ENCODE peak calls at places on chromosomes 13 and 19, in seven cellular contexts. Y is H1, T is IMR-90, E is neuronal stem cell, F is H9, J is mesendoderm, W is trophoblast cell. V is an unnamed sample.

GRCh38 chr13:48457578-48458242 is 44.8 kb upstream of the LPAR6 start:
- DNase-seq in J (no peak), W (no peak), Y (no peak), F (peak), E (no peak), T (no peak), V (no peak)

GRCh38 chr13:96780105-96780504 is 214.2 kb downstream of the OXGR1 start:
- DNase-seq in W (no peak), Y (no peak), T (no peak), E (no peak), F (no peak), J (no peak), V (no peak)

GRCh38 chr13:37806666-37807065 is 62.9 kb downstream of the TRPC4 start:
- DNase-seq in J (no peak), F (no peak), W (no peak), T (no peak), Y (no peak), E (no peak), V (no peak)

GRCh38 chr13:98879127-98879520 is 98.7 kb downstream of the DOCK9 start:
- DNase-seq in W (no peak), E (no peak), J (no peak), Y (no peak), T (no peak), F (no peak), V (no peak)

GRCh38 chr13:51804295-51805172 is 571 bp upstream of the DHRS12 start:
- DNase-seq in Y (no peak), F (no peak), J (no peak), W (no peak), E (no peak), T (no peak), V (no peak)

GRCh38 chr19:36245210-36246005 is 30.5 kb downstream of the ZNF146 start:
- DNase-seq in T (no peak), Y (peak), J (peak), E (peak), F (peak), W (no peak), V (no peak)

GRCh38 chr13:98105929-98106336 is 37.0 kb upstream of the FARP1 start:
- DNase-seq in F (no peak), Y (no peak), T (peak), J (no peak), E (no peak), W (no peak), V (peak)

GRCh38 chr13:31361673-31362072 is 161.9 kb downstream of the B3GLCT start:
- DNase-seq in F (no peak), W (no peak), E (no peak), T (no peak), Y (no peak), J (no peak), V (no peak)

GRCh38 chr19:1862424-1863307 is 713 bp downstream of the KLF16 start:
- DNase-seq in T (no peak), W (no peak), J (peak), E (no peak), Y (no peak), F (no peak), V (no peak)

GRCh38 chr19:1796395-1797142 is 15.5 kb downstream of the ATP8B3 start:
- DNase-seq in Y (no peak), J (no peak), W (no peak), E (no peak), T (no peak), F (no peak), V (no peak)

GRCh38 chr13:107811233-107811632 is 404.1 kb downstream of the LIG4 start:
- DNase-seq in J (no peak), Y (no peak), F (no peak), E (no peak), T (no peak), W (no peak), V (no peak)

GRCh38 chr13:51002736-51003135 is 93.1 kb downstream of the RNASEH2B start:
- DNase-seq in W (no peak), J (no peak), T (no peak), F (no peak), Y (no peak), E (no peak), V (peak)

GRCh38 chr13:113124211-113125025 is 1.8 kb downstream of the F10 start:
- DNase-seq in T (no peak), Y (no peak), E (no peak), J (no peak), F (no peak), W (no peak), V (no peak)

GRCh38 chr13:105920375-105920774 is 615.1 kb downstream of the EFNB2 start:
- DNase-seq in W (no peak), T (peak), F (no peak), J (no peak), Y (no peak), E (peak), V (peak)

GRCh38 chr13:68185767-68186166 is 955.6 kb upstream of the PCDH9 start:
- DNase-seq in E (no peak), T (no peak), J (no peak), F (no peak), Y (no peak), W (no peak), V (no peak)

GRCh38 chr19:1130801-1131717 is 27.3 kb downstream of the GPX4 start:
- DNase-seq in W (no peak), T (no peak), J (no peak), E (no peak), F (no peak), Y (no peak), V (peak)

GRCh38 chr19:30791116-30791515 is 418.9 kb downstream of the ZNF536 start:
- DNase-seq in T (no peak), F (no peak), J (no peak), Y (no peak), W (no peak), E (no peak), V (no peak)

GRCh38 chr19:54654447-54655321 is 8.1 kb upstream of the LILRB4 start:
- DNase-seq in E (no peak), W (no peak), T (no peak), Y (no peak), F (no peak), J (no peak), V (no peak)

GRCh38 chr19:21483589-21484170 is 21.7 kb upstream of the ZNF429 start:
- DNase-seq in E (no peak), Y (peak), W (peak), F (peak), T (no peak), J (peak), V (no peak)

GRCh38 chr13:24273926-24274325 is 35.5 kb upstream of the C1QTNF9 start:
- DNase-seq in W (no peak), Y (no peak), F (no peak), E (no peak), T (no peak), J (no peak), V (no peak)

GRCh38 chr19:34355201-34355600 is 9.8 kb upstream of the GPI start:
- DNase-seq in W (no peak), F (no peak), J (no peak), T (no peak), Y (no peak), E (no peak), V (no peak)

GRCh38 chr13:50945669-50946068 is 36.1 kb downstream of the RNASEH2B start:
- DNase-seq in E (no peak), T (no peak), W (no peak), Y (no peak), F (no peak), J (no peak), V (no peak)

GRCh38 chr13:90947976-90948375 is 399.5 kb upstream of the MIR17HG start:
- DNase-seq in Y (no peak), E (no peak), J (no peak), T (no peak), F (no peak), W (no peak), V (no peak)

GRCh38 chr19:2230807-2231533 is 5.2 kb downstream of the PLEKHJ1 start:
- DNase-seq in F (no peak), T (no peak), W (no peak), Y (no peak), J (no peak), E (no peak), V (no peak)

GRCh38 chr19:2271516-2272103 is 10.4 kb downstream of the PEAK3 start:
- DNase-seq in T (peak), W (no peak), E (no peak), F (peak), J (no peak), Y (no peak), V (peak)

GRCh38 chr19:56405062-56405461 is 930 bp downstream of the ZNF583 start:
- DNase-seq in T (no peak), W (no peak), Y (no peak), E (no peak), J (no peak), F (no peak), V (no peak)

GRCh38 chr19:16442386-16443276 is 29.1 kb downstream of the EPS15L1 start:
- DNase-seq in J (no peak), W (no peak), T (no peak), F (no peak), E (no peak), Y (no peak), V (no peak)

GRCh38 chr19:55369651-55370304 is 485 bp downstream of the IL11 start:
- DNase-seq in Y (no peak), W (no peak), F (peak), T (peak), J (peak), E (peak), V (peak)

GRCh38 chr13:108214511-108215383 is 589 bp downstream of the LIG4 start:
- DNase-seq in W (no peak), F (peak), T (no peak), E (no peak), J (peak), Y (no peak), V (peak)

GRCh38 chr13:76884167-76884566 is 2.0 kb downstream of the KCTD12 start:
- DNase-seq in J (peak), E (no peak), F (peak), T (no peak), W (peak), Y (peak), V (peak)

GRCh38 chr13:78700121-78700910 is 41.4 kb upstream of the OBI1 start:
- DNase-seq in Y (no peak), T (peak), J (no peak), E (no peak), F (no peak), W (no peak), V (no peak)

GRCh38 chr19:11921852-11922495 is 2.9 kb upstream of the ZNF700 start:
- DNase-seq in T (peak), W (no peak), J (peak), F (no peak), E (no peak), Y (no peak), V (no peak)
- H2BK120ac ChIP-seq in T (no peak), W (no peak), J (no peak), F (no peak), E (no peak), Y (no peak), V (no peak)

GRCh38 chr13:74529968-74530367 is 395.8 kb upstream of the KLF12 start:
- DNase-seq in J (no peak), F (no peak), Y (no peak), T (no peak), E (no peak), W (no peak), V (no peak)

DNA sequence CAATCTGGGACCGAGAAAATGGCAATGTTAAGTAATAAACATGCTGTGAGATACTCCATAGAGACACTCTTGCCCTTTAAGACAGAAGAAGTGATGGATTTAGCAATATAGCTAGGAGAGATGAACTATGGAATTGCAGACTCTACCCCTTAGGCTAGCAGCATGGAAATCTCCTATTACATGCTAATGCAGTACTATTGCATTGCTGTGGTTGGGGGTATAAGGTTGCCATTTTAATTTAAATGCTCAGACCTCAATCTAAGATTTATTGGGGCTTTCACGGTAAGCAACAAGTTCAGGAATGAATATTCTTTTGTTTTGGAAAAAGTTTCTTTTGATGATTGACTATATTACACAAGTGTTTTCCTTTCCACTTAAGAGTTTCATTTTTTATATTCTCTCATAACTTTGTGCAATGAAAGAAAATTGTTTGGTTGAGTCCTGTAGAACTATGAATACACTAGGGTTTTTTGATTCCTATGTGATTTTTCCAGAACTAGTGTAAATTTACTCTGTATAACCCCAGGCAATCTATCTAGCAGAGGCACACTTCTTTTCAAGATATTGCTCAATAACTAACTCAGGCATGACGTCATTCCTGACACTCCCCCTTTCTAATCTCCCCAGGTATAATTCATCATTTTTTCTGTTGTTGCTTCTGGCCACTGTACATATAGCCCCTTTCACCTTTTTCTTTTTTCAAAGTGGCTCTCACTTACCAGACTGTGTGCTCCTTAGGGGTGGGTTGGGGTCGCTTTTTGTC is 394.7 kb upstream of the KLF12 start:
- DNase-seq in Y (no peak), W (no peak), J (no peak), F (no peak), T (no peak), E (no peak), V (no peak)
- H2AK5ac ChIP-seq in Y (no peak), W (no peak), J (no peak), F (no peak), T (no peak), E (no peak), V (no peak)

GRCh38 chr13:19822673-19823072 is 39.9 kb upstream of the PSPC1 start:
- DNase-seq in J (no peak), Y (no peak), T (no peak), E (no peak), F (no peak), W (no peak), V (no peak)
- H2BK120ac ChIP-seq in J (no peak), Y (no peak), T (no peak), E (no peak), F (no peak), W (no peak), V (no peak)

GRCh38 chr19:43490759-43491158 is 13.8 kb downstream of the PHLDB3 start:
- DNase-seq in F (no peak), E (no peak), W (no peak), J (no peak), Y (no peak), T (no peak), V (no peak)
- H2AK5ac ChIP-seq in F (no peak), E (no peak), W (no peak), J (no peak), Y (no peak), T (no peak), V (no peak)

DNA sequence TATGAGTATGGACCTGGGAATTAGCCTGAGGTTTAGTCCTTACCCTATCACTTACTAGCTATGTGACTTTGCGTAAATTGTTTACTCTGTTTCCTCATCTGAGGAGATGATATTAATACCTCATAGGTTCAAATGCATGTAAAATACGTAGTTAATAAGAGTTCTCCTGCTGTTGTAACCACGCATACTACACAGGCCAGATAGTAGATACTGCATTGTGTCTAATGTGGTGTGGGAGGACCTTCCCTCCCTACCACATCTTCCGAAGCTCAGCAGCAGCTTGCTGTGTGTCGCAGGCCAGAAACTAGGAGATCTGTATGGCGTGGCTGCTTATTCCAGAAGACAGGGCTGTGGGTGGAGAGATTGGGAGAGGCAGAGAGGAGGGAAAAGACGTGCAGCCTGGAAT is 23.0 kb downstream of the GTF2F2 start:
- DNase-seq in E (no peak), T (peak), J (no peak), Y (no peak), F (no peak), W (peak), V (peak)
- H2BK120ac ChIP-seq in E (no peak), T (peak), J (no peak), Y (no peak), F (no peak), W (no peak), V (no peak)

DNA sequence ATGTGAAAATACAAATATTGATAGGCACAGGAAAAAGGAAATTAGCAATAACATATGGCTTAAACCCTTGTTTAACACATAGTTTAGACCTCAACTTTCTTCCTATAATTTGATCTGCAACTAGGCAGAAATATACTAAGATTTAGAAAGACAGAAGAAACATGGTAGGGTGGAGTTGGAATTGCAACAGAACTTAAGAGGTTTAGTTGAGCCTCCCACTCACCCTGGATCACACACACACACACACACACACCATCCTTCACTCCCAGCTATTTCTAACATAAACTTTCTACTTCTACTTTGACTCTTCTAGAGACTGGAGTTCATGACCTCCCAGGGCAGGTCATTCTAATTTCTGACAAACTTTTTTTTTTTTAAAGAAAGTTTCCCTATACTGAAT is 47.4 kb downstream of the FLT3 start:
- DNase-seq in F (no peak), Y (no peak), W (no peak), E (no peak), T (peak), J (no peak), V (peak)
- H2AK5ac ChIP-seq in F (no peak), Y (no peak), W (no peak), E (no peak), T (no peak), J (no peak), V (no peak)

DNA sequence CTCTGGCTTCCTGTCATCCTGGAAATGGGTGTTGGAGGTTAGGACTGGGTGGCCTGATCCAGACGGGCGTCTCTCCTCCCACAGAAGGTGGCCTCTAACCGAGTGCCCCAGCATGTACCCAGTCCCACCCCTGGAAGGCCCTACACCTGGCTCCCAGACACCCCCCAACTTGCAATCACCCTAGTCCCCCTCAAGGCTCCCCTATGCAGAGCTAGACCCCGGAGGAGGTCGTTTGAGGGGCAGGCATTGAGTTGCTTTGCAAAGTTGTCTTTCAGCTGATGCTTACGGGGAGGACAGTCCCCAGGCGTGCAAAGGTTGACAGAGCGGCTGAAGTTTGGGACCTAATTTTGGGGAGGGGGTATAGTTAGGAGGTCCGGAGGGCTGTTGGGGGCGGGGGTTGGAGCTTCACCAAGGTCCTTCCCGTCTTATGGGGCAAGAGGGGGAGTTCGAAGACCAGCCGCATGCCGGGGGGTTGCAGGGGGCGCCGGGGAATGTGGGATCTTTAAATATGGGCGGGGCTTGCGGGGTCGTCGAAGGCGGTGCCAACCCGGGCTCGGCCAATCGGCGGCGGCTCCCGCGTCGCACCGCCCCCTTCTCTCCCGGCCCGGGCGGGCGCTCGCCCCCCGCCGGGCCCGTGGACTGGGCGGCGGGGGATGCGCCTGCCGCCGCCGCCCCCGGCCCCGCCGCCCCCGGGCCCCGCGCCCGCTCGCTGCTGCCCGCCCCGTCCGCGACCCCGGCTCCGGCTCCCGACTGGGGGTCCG is at the start of gene KCNN1:
- DNase-seq in T (no peak), F (no peak), J (no peak), Y (no peak), W (no peak), E (no peak), V (no peak)
- H2BK120ac ChIP-seq in T (no peak), F (no peak), J (no peak), Y (no peak), W (no peak), E (peak), V (no peak)

GRCh38 chr19:23415034-23415433 is 19.8 kb upstream of the ZNF91 start:
- DNase-seq in E (peak), Y (no peak), J (peak), T (no peak), F (no peak), W (no peak), V (no peak)

GRCh38 chr19:23420824-23421223 is 25.6 kb upstream of the ZNF91 start:
- DNase-seq in J (peak), F (no peak), T (no peak), Y (no peak), W (no peak), E (no peak), V (no peak)

GRCh38 chr19:23410155-23410554 is 14.9 kb upstream of the ZNF91 start:
- DNase-seq in F (no peak), E (no peak), W (no peak), J (no peak), T (no peak), Y (no peak), V (no peak)

GRCh38 chr19:23415561-23416191 is 20.4 kb upstream of the ZNF91 start:
- DNase-seq in W (peak), J (peak), Y (peak), T (no peak), F (peak), E (peak), V (peak)
- H2AK5ac ChIP-seq in W (no peak), J (no peak), Y (no peak), T (no peak), F (no peak), E (no peak), V (no peak)

GRCh38 chr13:66716502-66716901 is 513.6 kb downstream of the PCDH9 start:
- DNase-seq in E (no peak), F (no peak), T (no peak), W (no peak), Y (no peak), J (no peak), V (no peak)
- H2BK120ac ChIP-seq in E (no peak), F (no peak), T (no peak), W (no peak), Y (no peak), J (no peak), V (no peak)

DNA sequence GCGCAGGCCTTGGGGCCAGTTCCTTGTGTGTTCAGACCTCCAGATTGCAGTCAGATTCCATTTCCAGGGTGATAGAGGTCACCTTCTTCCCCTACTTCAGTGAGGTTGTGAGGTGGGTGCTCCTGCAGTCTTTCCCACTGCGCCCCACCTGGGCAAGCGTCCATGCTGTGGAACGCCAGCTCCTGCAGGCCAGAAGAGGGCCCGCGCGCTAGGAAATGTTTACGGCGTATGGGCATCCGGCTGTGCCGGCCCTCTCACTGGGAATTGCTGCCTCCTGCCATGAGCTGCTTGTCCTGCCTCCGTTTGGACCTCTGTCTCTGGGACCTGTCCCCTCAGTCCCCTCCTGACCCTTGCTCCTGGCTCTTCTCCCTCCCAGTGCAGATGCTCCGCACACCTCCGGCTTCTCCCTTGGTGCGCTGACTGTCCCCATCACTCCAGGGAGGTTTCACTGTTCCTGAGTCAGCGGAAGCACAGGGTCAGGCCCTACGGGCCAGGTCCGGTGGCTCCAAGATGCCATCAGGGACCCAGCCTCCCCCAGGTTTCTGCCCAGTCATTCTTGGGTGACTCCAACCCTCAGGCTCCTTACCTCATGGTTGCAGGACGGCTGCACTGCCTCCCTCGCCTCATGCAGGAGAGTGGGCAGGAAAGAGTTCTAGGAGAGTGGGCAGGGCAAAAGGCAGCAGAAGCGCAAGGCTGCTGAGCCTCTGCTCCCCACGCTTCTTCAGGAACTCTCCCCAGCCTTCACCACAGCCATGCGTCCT is 56.6 kb downstream of the SMARCA4 start:
- DNase-seq in W (peak), F (no peak), Y (no peak), J (no peak), T (no peak), E (no peak), V (no peak)
- H2AK5ac ChIP-seq in W (peak), F (no peak), Y (no peak), J (no peak), T (no peak), E (peak), V (no peak)

V was measured in mesenchymal stem cell.